ENCODE peak calls at places on chromosomes 7 and 10, in nine cellular contexts. L is HepG2, D is esophagus muscularis mucosa, Z is uterus, U is heart left ventricle, F is esophagus squamous epithelium, P is prostate gland, X is GM12878, O is K562. E is an unnamed sample.

GRCh38 chr7:100400656-100401055 is 27.4 kb downstream of the PILRA start:
- DNase-seq in D (no peak), O (peak; percentile 85), X (no peak), F (no peak), P (no peak), U (no peak), L (peak; percentile 42), Z (no peak), E (no peak)

GRCh38 chr10:80204193-80204714 is 1.1 kb downstream of the ANXA11 start:
- DNase-seq in P (no peak), F (no peak), O (no peak), U (peak; percentile 64), X (no peak), Z (no peak), L (peak; percentile 16), D (no peak), E (no peak)

GRCh38 chr7:54988516-54988915 is 30.3 kb upstream of the EGFR start:
- DNase-seq in X (no peak), F (no peak), P (no peak), Z (no peak), U (no peak), D (no peak), L (no peak), O (no peak), E (no peak)

GRCh38 chr7:108598153-108598552 is 28.5 kb downstream of the DNAJB9 start:
- DNase-seq in U (no peak), P (no peak), D (no peak), Z (no peak), X (no peak), F (no peak), O (no peak), L (no peak), E (no peak)

GRCh38 chr7:81053623-81054022 is 134.8 kb upstream of the SEMA3C start:
- DNase-seq in Z (no peak), X (no peak), U (no peak), F (no peak), P (no peak), L (peak; percentile 9), D (no peak), O (no peak), E (no peak)

GRCh38 chr7:151837285-151838042 is 39.5 kb downstream of the PRKAG2 start:
- DNase-seq in F (no peak), L (no peak), P (no peak), O (no peak), Z (no peak), U (no peak), D (no peak), X (no peak), E (no peak)

GRCh38 chr7:156731651-156732050 is 91.1 kb downstream of the RNF32 start:
- DNase-seq in D (no peak), O (no peak), P (no peak), F (no peak), U (no peak), Z (no peak), L (no peak), X (no peak), E (no peak)

GRCh38 chr7:134254311-134254710 is 62.4 kb downstream of the SLC35B4 start:
- DNase-seq in O (peak; percentile 82), Z (no peak), F (no peak), X (no peak), D (no peak), U (no peak), L (no peak), P (no peak), E (no peak)

GRCh38 chr10:103394180-103394579 is 2.1 kb downstream of the ATP5MK start:
- DNase-seq in Z (no peak), X (no peak), U (no peak), P (no peak), D (no peak), O (peak; percentile 87), F (no peak), L (no peak), E (peak; percentile 36)

GRCh38 chr10:103397191-103397825 is 882 bp downstream of the PDCD11 start:
- DNase-seq in U (no peak), P (no peak), Z (no peak), L (no peak), D (no peak), O (peak; percentile 24), F (no peak), X (no peak), E (peak; percentile 74)

GRCh38 chr10:103396789-103397087 is 312 bp downstream of the PDCD11 start:
- DNase-seq in F (no peak), X (no peak), Z (no peak), D (no peak), O (peak; percentile 14), L (no peak), P (no peak), U (no peak), E (no peak)

GRCh38 chr10:103395754-103396066 is 565 bp downstream of the ATP5MK start:
- DNase-seq in X (no peak), P (no peak), L (no peak), U (no peak), O (peak; percentile 24), D (no peak), F (no peak), Z (no peak), E (no peak)

DNA sequence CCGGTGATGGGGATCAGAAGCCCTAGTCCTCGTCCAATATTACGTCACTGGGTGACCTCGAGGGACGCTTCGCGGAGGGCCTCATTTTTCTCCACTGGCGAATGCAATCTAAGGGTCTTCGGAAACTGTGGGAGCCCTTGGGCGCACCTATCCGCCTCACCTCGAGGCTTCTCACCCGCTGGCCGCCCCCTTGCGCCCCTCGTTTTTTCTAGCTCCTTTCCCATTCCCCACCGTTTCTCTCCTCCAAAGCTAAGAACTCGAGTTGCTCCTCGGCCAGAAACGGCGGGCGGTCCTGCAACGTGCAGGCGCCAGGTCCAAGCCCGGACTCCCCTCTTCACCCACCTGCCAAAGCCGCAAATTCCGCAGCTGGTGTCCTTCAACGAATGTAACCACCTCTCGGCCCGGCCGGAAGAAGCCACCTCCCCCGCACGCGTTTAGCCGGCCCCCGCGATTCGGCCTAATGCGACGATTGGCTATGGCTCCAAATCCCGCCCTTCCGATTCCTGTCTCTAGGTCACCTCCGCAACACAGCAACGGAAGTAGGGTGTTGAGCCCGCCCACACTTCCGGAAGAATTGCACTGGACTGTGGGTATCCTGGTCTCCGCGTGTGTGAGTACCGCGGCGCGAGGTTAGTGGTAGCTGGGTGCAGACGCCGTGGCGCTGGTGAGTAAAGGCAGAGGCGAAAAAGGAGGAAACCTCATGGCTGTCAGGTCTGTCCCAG is at the start of the genes ATP5MK and PDCD11:
- DNase-seq in Z (peak; percentile 97), L (peak; percentile 98), D (peak; percentile 100), X (peak; percentile 92), F (peak; percentile 88), O (peak; percentile 98), U (peak; percentile 97), P (peak; percentile 98), E (peak; percentile 98)
- TF ChIP-seq CTCF in Z (no peak), L (peak; percentile 60), D (no peak), X (peak; percentile 31), F (no peak), O (peak; percentile 8), U (no peak), P (peak; percentile 16), E (no peak)

GRCh38 chr7:95596183-95597135 is at the start of gene PDK4:
- DNase-seq in F (peak; percentile 20), P (peak; percentile 97), O (peak; percentile 12), U (peak; percentile 94), D (peak; percentile 99), X (no peak), L (no peak), Z (peak; percentile 92), E (peak; percentile 97)
- TF ChIP-seq POLR2A in F (peak; percentile 82), P (peak; percentile 81), O (no peak), U (peak; percentile 100), D (peak; percentile 83), X (no peak), L (no peak), Z (peak; percentile 86), E (no peak)

DNA sequence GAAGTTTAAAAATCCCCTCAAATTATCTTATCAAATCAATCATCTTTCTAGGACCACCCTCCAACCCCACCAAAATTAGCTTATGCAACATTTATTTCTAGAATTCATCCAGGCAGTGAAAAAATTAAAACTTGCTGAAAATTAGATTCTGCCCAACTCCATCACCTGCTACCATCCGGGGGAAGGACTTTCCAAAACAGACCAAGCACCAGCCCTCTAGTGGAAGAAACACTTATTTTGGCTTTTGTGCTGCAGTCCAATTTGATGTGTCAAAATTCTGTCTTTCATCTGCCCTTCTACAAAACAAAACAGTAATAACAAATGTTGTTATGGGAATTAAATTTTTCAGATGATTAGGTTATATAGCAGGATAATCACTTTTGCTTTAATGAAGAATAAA is 35.1 kb downstream of the GCC1 start:
- DNase-seq in X (no peak), F (no peak), O (no peak), U (no peak), Z (no peak), L (no peak), P (no peak), D (no peak), E (no peak)
- TF ChIP-seq CTCF in X (no peak), F (no peak), O (peak; percentile 37), U (no peak), Z (no peak), L (no peak), P (no peak), D (no peak), E (no peak)

GRCh38 chr7:116525298-116525912 is 569 bp downstream of the CAV1 start:
- DNase-seq in Z (peak; percentile 48), X (no peak), U (peak; percentile 74), P (peak; percentile 20), L (no peak), F (no peak), O (peak; percentile 45), D (no peak), E (peak; percentile 59)

GRCh38 chr7:116525913-116526857 is 1.3 kb downstream of the CAV1 start:
- DNase-seq in U (peak; percentile 91), D (peak; percentile 92), X (no peak), P (peak; percentile 62), Z (peak; percentile 83), L (no peak), F (no peak), O (peak; percentile 88), E (peak; percentile 95)

GRCh38 chr7:116524221-116524608 is 621 bp upstream of the CAV1 start:
- DNase-seq in L (no peak), Z (no peak), U (no peak), F (no peak), X (no peak), O (no peak), D (no peak), P (no peak), E (no peak)

GRCh38 chr7:116526897-116527296 is 2.1 kb downstream of the CAV1 start:
- DNase-seq in P (no peak), Z (no peak), F (no peak), L (no peak), D (no peak), O (no peak), X (no peak), U (no peak), E (no peak)

DNA sequence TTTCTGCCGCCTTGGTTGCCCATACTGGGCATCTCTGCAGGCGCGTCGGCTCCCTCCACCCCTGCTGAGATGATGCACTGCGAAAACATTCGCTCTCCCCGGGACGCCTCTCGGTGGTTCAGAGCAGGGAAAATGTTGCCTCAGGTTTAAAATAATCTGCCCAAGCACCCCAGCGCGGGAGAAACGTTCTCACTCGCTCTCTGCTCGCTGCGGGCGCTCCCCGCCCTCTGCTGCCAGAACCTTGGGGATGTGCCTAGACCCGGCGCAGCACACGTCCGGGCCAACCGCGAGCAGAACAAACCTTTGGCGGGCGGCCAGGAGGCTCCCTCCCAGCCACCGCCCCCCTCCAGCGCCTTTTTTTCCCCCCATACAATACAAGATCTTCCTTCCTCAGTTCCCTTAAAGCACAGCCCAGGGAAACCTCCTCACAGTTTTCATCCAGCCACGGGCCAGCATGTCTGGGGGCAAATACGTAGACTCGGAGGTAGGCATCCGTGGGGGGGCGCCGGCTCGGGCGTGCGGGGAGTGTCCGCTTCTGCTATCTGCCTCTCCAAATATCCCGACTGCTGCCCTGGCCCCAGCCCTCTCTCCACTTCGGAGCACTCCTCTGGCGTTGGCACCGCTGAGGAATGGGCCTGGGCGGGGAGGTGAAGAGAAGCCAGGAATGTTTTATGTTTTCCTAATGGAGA is at the start of gene CAV1:
- DNase-seq in L (no peak), D (no peak), U (peak; percentile 91), F (no peak), P (peak; percentile 75), Z (peak; percentile 84), X (no peak), O (peak; percentile 76), E (peak; percentile 97)
- TF ChIP-seq POLR2A in L (no peak), D (peak; percentile 32), U (peak; percentile 67), F (peak; percentile 68), P (peak; percentile 50), Z (peak; percentile 79), X (no peak), O (no peak), E (no peak)

E was measured in lower leg skin.